ENCODE peak calls at places on chromosomes 7 and 10, in ten cellular contexts. L, O, Z, S, I, X, F, E, B and Q are unnamed samples.

GRCh38 chr10:1594372-1595241 is 142.7 kb downstream of the ADARB2 start:
- DNase-seq in X (no peak), F (no peak), E (no peak), Z (no peak), L (no peak), I (no peak), B (no peak), O (no peak), S (no peak), Q (no peak)

GRCh38 chr10:61837748-61838055 is 63.8 kb upstream of the ARID5B start:
- DNase-seq in Z (no peak), I (no peak), F (no peak), L (no peak), S (peak; percentile 18), E (no peak), O (no peak), B (no peak), X (no peak), Q (no peak)

GRCh38 chr10:11593612-11594011 is 17.8 kb downstream of the USP6NL start:
- DNase-seq in L (no peak), O (no peak), S (no peak), F (no peak), X (no peak), B (no peak), Z (no peak), I (no peak), E (peak; percentile 42), Q (no peak)

GRCh38 chr10:22637491-22637890 is 76.9 kb downstream of the PIP4K2A start:
- DNase-seq in O (no peak), E (no peak), X (no peak), Z (no peak), B (no peak), F (no peak), I (no peak), S (no peak), L (no peak), Q (no peak)

GRCh38 chr7:39565538-39565937 is 666 bp upstream of the YAE1 start:
- DNase-seq in B (no peak), I (no peak), F (no peak), E (peak; percentile 19), Z (no peak), L (no peak), S (no peak), X (no peak), O (no peak), Q (no peak)

GRCh38 chr7:44277851-44278250 is 47.5 kb downstream of the CAMK2B start:
- DNase-seq in I (peak; percentile 35), O (no peak), X (no peak), L (no peak), F (peak; percentile 74), E (no peak), S (no peak), B (no peak), Z (peak; percentile 3), Q (peak; percentile 34)

GRCh38 chr7:158468700-158469296 is 118.8 kb downstream of the PTPRN2 start:
- DNase-seq in F (no peak), O (no peak), X (no peak), Z (no peak), E (no peak), I (no peak), S (no peak), B (no peak), L (no peak), Q (no peak)

GRCh38 chr10:60040003-60040662 is 133.8 kb upstream of the CCDC6 start:
- DNase-seq in L (no peak), F (no peak), S (no peak), O (no peak), E (no peak), Z (no peak), X (no peak), B (no peak), I (no peak), Q (no peak)

GRCh38 chr7:70504254-70504653 is 627.7 kb upstream of the GALNT17 start:
- DNase-seq in E (no peak), O (no peak), F (no peak), X (no peak), B (no peak), S (no peak), I (no peak), L (no peak), Z (no peak), Q (no peak)

GRCh38 chr10:111698711-111699110 is 484.9 kb downstream of the GPAM start:
- DNase-seq in E (no peak), O (no peak), B (no peak), I (no peak), L (no peak), Z (no peak), F (no peak), X (no peak), S (no peak), Q (no peak)

GRCh38 chr7:31095286-31096197 is 43.4 kb downstream of the ADCYAP1R1 start:
- DNase-seq in Z (no peak), S (no peak), X (no peak), L (no peak), O (no peak), F (no peak), E (no peak), I (no peak), B (no peak), Q (peak; percentile 50)

DNA sequence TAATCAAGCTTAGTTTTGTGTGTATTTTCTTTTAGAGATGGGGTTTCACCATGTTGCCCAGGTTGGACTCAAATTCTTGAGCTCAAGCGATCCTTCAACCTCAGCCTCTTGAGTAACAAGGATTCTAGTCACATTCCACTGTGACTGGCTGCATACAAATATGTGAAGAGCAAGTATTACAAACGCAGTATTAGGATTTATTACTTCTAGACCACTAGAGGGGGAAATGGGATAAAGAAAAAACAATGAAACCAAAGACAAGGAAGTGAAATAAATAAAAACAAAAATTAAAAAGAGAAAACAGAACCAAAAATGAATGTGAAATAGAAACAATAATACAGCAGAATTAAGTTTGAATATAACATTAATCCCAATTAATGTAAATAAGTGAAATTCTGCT is 308.7 kb downstream of the ANKRD30A start:
- DNase-seq in E (no peak), L (no peak), X (no peak), I (no peak), S (no peak), B (no peak), O (no peak), F (no peak), Z (no peak), Q (no peak)
- H3K9me3 ChIP-seq in E (no peaks in the 10 kb centered on the region), L (no peaks in the 10 kb centered on the region), X (peaks cover 3% of the 10 kb centered on the region), I (no peaks in the 10 kb centered on the region), S (no peaks in the 10 kb centered on the region), B (no peaks in the 10 kb centered on the region), O (no peaks in the 10 kb centered on the region), F (no peaks in the 10 kb centered on the region), Z (no peaks in the 10 kb centered on the region), Q (no peaks in the 10 kb centered on the region)

GRCh38 chr10:129864601-129865126 is 99.4 kb downstream of the EBF3 start:
- DNase-seq in I (no peak), B (no peak), Z (no peak), O (no peak), E (no peak), X (no peak), F (no peak), L (no peak), S (no peak), Q (no peak)
- H3K9me3 ChIP-seq in I (no peaks in the 10 kb centered on the region), B (no peaks in the 10 kb centered on the region), Z (no peaks in the 10 kb centered on the region), O (no peaks in the 10 kb centered on the region), E (no peaks in the 10 kb centered on the region), X (no peaks in the 10 kb centered on the region), F (no peaks in the 10 kb centered on the region), L (no peaks in the 10 kb centered on the region), S (no peaks in the 10 kb centered on the region), Q (no peaks in the 10 kb centered on the region)

GRCh38 chr7:33388332-33388731 is 259.0 kb downstream of the BBS9 start:
- DNase-seq in L (no peak), X (no peak), B (no peak), O (no peak), Z (no peak), E (no peak), I (no peak), F (no peak), S (no peak), Q (no peak)
- H3K9me3 ChIP-seq in L (no peaks in the 10 kb centered on the region), X (no peaks in the 10 kb centered on the region), B (no peaks in the 10 kb centered on the region), O (no peaks in the 10 kb centered on the region), Z (no peaks in the 10 kb centered on the region), E (no peaks in the 10 kb centered on the region), I (no peaks in the 10 kb centered on the region), F (no peaks in the 10 kb centered on the region), S (no peaks in the 10 kb centered on the region), Q (no peaks in the 10 kb centered on the region)

DNA sequence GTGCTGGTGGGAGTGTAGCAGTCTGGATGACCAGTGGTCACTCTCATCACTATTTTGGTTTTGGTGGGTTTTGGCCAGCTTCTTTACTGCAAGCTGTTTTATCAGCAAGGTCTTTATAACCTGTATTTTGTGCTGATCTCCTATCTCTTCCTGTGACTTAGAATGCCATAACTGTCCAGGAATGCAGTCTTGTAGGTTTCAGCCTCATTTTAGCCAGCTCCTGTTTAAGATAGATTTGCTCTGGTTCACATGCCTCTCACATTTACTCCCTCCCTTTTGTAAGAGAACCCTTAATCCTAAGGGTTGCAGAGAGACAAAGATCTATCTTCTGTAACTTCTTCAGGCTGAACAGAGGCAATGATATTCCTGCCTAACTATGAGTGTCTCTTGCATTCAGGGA is 51.2 kb upstream of the INHBA start:
- DNase-seq in F (no peak), L (no peak), S (no peak), O (no peak), E (no peak), Z (no peak), I (no peak), X (no peak), B (no peak), Q (no peak)
- H3K9me3 ChIP-seq in F (peaks cover 34% of the 10 kb centered on the region), L (no peaks in the 10 kb centered on the region), S (no peaks in the 10 kb centered on the region), O (peaks cover 24% of the 10 kb centered on the region), E (peaks cover 4% of the 10 kb centered on the region), Z (no peaks in the 10 kb centered on the region), I (peaks cover 15% of the 10 kb centered on the region), X (no peaks in the 10 kb centered on the region), B (no peaks in the 10 kb centered on the region), Q (peaks cover 24% of the 10 kb centered on the region)

GRCh38 chr10:37813763-37814162 is 43.6 kb downstream of the ZNF248 start:
- DNase-seq in O (no peak), F (no peak), X (no peak), E (no peak), S (no peak), I (no peak), B (no peak), Z (no peak), L (no peak), Q (no peak)
- H3K9me3 ChIP-seq in O (no peaks in the 10 kb centered on the region), F (peaks cover 60% of the 10 kb centered on the region), X (no peaks in the 10 kb centered on the region), E (no peaks in the 10 kb centered on the region), S (peaks cover 68% of the 10 kb centered on the region), I (peaks cover 81% of the 10 kb centered on the region), B (no peaks in the 10 kb centered on the region), Z (peaks cover 5% of the 10 kb centered on the region), L (no peaks in the 10 kb centered on the region), Q (peaks cover 44% of the 10 kb centered on the region)

GRCh38 chr10:133131053-133131452 is 29.0 kb upstream of the KNDC1 start:
- DNase-seq in E (no peak), Z (no peak), F (no peak), X (no peak), L (no peak), S (no peak), O (no peak), I (peak; percentile 44), B (no peak), Q (no peak)
- H3K9me3 ChIP-seq in E (no peaks in the 10 kb centered on the region), Z (no peaks in the 10 kb centered on the region), F (no peaks in the 10 kb centered on the region), X (no peaks in the 10 kb centered on the region), L (no peaks in the 10 kb centered on the region), S (no peaks in the 10 kb centered on the region), O (no peaks in the 10 kb centered on the region), I (no peaks in the 10 kb centered on the region), B (no peaks in the 10 kb centered on the region), Q (no peaks in the 10 kb centered on the region)

GRCh38 chr10:103215601-103216000 is 22.5 kb upstream of the NT5C2 start:
- DNase-seq in S (no peak), E (no peak), B (no peak), X (no peak), L (no peak), I (no peak), F (no peak), O (no peak), Z (no peak), Q (no peak)
- H3K9me3 ChIP-seq in S (no peaks in the 10 kb centered on the region), E (no peaks in the 10 kb centered on the region), B (no peaks in the 10 kb centered on the region), X (no peaks in the 10 kb centered on the region), L (no peaks in the 10 kb centered on the region), I (peaks cover 6% of the 10 kb centered on the region), F (peaks cover 2% of the 10 kb centered on the region), O (no peaks in the 10 kb centered on the region), Z (no peaks in the 10 kb centered on the region), Q (no peaks in the 10 kb centered on the region)